ENCODE peak calls at places on chromosomes 11 and 22, in seven cellular contexts. P, V, L, D, K, G and C are unnamed samples.
A peak's percentile ranks its signal among the peaks of the same experiment; 100 is the strongest.

GRCh38 chr11:7573558-7574296 is 59.9 kb downstream of the PPFIBP2 start:
- DNase-seq in P (peak; percentile 82), L (no peak), K (no peak), G (no peak), V (no peak), D (no peak), C (peak; percentile 89)

GRCh38 chr22:44355688-44356070 is 42.9 kb upstream of the SHISAL1 start:
- DNase-seq in G (peak; percentile 17), V (no peak), D (no peak), P (no peak), L (peak; percentile 11), K (no peak), C (no peak)

GRCh38 chr22:24594569-24595120 is 1.8 kb upstream of the LRRC75B start:
- DNase-seq in V (no peak), K (no peak), P (no peak), G (peak; percentile 39), L (peak; percentile 43), D (no peak), C (no peak)

GRCh38 chr11:128625766-128626165 is 38.4 kb upstream of the ETS1 start:
- DNase-seq in K (no peak), L (no peak), G (no peak), D (no peak), P (no peak), V (no peak), C (no peak)

GRCh38 chr22:24107668-24108067 is 73.6 kb upstream of the SUSD2 start:
- DNase-seq in G (peak; percentile 93), K (peak; percentile 38), D (no peak), P (peak; percentile 72), L (peak; percentile 76), V (no peak), C (no peak)

GRCh38 chr22:27581241-27581640 is 220.3 kb downstream of the MN1 start:
- DNase-seq in D (no peak), K (no peak), L (no peak), V (no peak), G (no peak), P (no peak), C (no peak)

GRCh38 chr11:79221417-79222130 is 219.3 kb downstream of the TENM4 start:
- DNase-seq in K (no peak), P (no peak), D (no peak), V (no peak), G (no peak), L (no peak), C (no peak)

GRCh38 chr11:119572481-119573424 is 149.8 kb upstream of the THY1 start:
- DNase-seq in L (no peak), D (no peak), K (no peak), V (no peak), P (no peak), G (no peak), C (no peak)

GRCh38 chr11:119445850-119446249 is 22.9 kb upstream of the THY1 start:
- DNase-seq in L (no peak), D (no peak), K (no peak), G (no peak), V (no peak), P (no peak), C (no peak)

GRCh38 chr11:79294845-79295520 is 145.8 kb downstream of the TENM4 start:
- DNase-seq in L (no peak), D (no peak), V (no peak), K (no peak), G (no peak), P (no peak), C (no peak)

GRCh38 chr22:27416553-27417427 is 384.8 kb downstream of the MN1 start:
- DNase-seq in L (no peak), G (no peak), D (peak; percentile 10), V (no peak), P (no peak), K (no peak), C (no peak)

GRCh38 chr11:39668640-39669039 is 1790.8 kb downstream of the LRRC4C start:
- DNase-seq in K (no peak), L (no peak), D (no peak), G (no peak), V (no peak), P (no peak), C (no peak)

GRCh38 chr11:121645596-121645995 is 192.8 kb upstream of the SORL1-AS1 start:
- DNase-seq in G (no peak), P (no peak), V (no peak), K (no peak), D (no peak), L (no peak), C (no peak)

GRCh38 chr11:134711563-134711962 is 299.5 kb upstream of the B3GAT1 start:
- DNase-seq in V (no peak), P (no peak), L (no peak), G (no peak), D (no peak), K (no peak), C (no peak)

GRCh38 chr11:74493816-74494630 is 499 bp upstream of the LIPT2 start:
- DNase-seq in D (no peak), L (no peak), K (no peak), G (no peak), P (no peak), V (no peak), C (no peak)

GRCh38 chr11:125621995-125622394 is 3.0 kb upstream of the CHEK1 start:
- DNase-seq in D (no peak), V (no peak), K (no peak), G (no peak), P (no peak), L (no peak), C (no peak)

GRCh38 chr11:61671527-61671926 is 8.7 kb upstream of the DAGLA start:
- DNase-seq in P (no peak), K (no peak), D (peak; percentile 42), G (no peak), V (no peak), L (no peak), C (peak; percentile 70)

DNA sequence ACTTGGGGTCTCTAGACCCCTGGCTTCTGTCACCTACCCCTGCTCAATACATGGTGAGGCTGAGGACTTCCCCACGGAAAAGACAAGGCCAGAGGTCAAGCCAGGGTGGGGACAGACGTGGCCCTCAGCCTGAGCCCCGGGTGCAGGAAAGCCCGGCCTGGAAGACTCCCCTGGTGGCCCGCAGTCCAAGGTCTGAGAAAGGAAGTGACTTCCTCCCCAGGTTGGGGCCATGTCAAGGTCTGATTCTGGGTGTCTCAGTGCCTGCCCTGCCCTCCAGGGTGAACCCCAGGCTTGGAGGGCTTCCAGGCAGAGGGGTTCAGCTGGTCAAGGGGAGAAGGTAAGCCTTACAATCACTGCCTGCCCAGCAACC is 3.9 kb downstream of the CTSD start:
- DNase-seq in G (no peak), P (peak; percentile 53), K (no peak), L (no peak), D (no peak), V (no peak), C (no peak)
- H3K36me3 ChIP-seq in G (no peaks in the 10 kb centered on the region), P (peaks cover 10% of the 10 kb centered on the region), K (peaks cover 48% of the 10 kb centered on the region), L (peaks cover 72% of the 10 kb centered on the region), D (no peaks in the 10 kb centered on the region), V (peaks cover 5% of the 10 kb centered on the region), C (no peaks in the 10 kb centered on the region)

GRCh38 chr22:37028692-37029674 is 9.4 kb downstream of the MPST start:
- DNase-seq in D (no peak), P (no peak), K (no peak), L (no peak), V (no peak), G (no peak), C (no peak)

GRCh38 chr22:37032535-37033460 is 13.3 kb downstream of the MPST start:
- DNase-seq in L (peak; percentile 77), P (peak; percentile 90), D (no peak), K (no peak), V (no peak), G (peak; percentile 53), C (peak; percentile 96)

GRCh38 chr22:37032134-37032534 is 12.6 kb downstream of the MPST start:
- DNase-seq in V (no peak), L (no peak), G (no peak), D (no peak), P (no peak), K (no peak), C (no peak)

GRCh38 chr22:37033605-37034430 is 14.3 kb downstream of the MPST start:
- DNase-seq in D (no peak), L (no peak), V (no peak), G (no peak), P (peak; percentile 61), K (no peak), C (peak; percentile 29)

DNA sequence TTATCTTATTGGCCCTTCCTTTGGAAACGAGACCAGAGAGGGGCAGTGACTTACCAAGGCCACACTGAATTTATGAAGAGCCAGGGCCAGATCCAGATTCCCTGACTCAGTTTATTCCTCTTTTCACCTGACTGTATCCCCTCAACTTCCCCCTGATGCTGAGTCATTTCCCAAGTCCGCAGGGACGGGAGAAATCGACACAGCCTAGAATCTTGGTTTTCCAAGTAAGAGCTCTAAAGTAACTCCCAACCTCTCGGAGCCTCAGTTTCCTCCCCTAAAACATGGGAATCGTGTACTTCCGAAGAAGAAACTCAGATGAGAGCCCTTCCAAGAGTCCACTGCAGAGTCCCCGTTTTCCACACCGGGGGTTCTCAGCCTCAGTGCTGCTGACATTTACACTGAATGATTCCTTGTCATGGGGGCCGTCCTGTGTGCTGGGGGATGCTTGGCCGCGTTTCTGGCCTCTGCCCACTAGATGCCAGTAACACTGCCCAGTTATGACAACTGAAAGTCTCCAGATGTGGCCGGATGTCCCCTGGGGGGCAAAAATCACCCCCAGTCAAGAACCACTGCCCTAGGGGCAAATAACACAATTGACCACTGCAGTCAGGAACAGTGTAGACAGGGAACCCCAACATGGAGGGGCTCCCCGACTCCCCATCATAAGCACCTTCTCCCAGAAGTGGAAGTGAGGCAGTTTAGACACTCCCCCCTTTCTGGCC is 11.2 kb downstream of the MPST start:
- DNase-seq in G (no peak), P (no peak), V (no peak), L (no peak), D (no peak), K (no peak), C (no peak)
- TF ChIP-seq CTCF in G (no peak), P (no peak), V (no peak), L (no peak), D (peak; percentile 4), K (no peak), C (no peak)

GRCh38 chr11:12161137-12161536 is 50.7 kb downstream of the MICAL2 start:
- DNase-seq in V (no peak), G (no peak), P (no peak), D (no peak), L (no peak), K (no peak), C (no peak)

GRCh38 chr11:12160680-12161079 is 50.3 kb downstream of the MICAL2 start:
- DNase-seq in P (no peak), D (no peak), V (no peak), L (peak; percentile 51), K (no peak), G (no peak), C (no peak)

GRCh38 chr11:12162652-12163051 is 52.3 kb downstream of the MICAL2 start:
- DNase-seq in G (no peak), P (no peak), L (no peak), V (no peak), K (no peak), D (no peak), C (no peak)

GRCh38 chr11:12163181-12163841 is 52.9 kb downstream of the MICAL2 start:
- DNase-seq in D (peak; percentile 59), K (no peak), P (no peak), V (no peak), G (no peak), L (no peak), C (no peak)

GRCh38 chr11:12161603-12162350 is 51.4 kb downstream of the MICAL2 start:
- DNase-seq in L (no peak), V (no peak), P (no peak), K (no peak), D (no peak), G (no peak), C (no peak)
- H3K4me1 ChIP-seq in L (peaks cover 68% of the 10 kb centered on the region), V (peaks cover 87% of the 10 kb centered on the region), P (peaks cover 75% of the 10 kb centered on the region), K (peaks cover 73% of the 10 kb centered on the region), D (peaks cover 84% of the 10 kb centered on the region), G (peaks cover 17% of the 10 kb centered on the region), C (peaks cover 88% of the 10 kb centered on the region)

GRCh38 chr11:78220218-78221157 is 31.8 kb downstream of the USP35 start:
- DNase-seq in L (no peak), V (no peak), K (no peak), P (no peak), D (no peak), G (no peak), C (no peak)
- H3K36me3 ChIP-seq in L (peaks cover 100% of the 10 kb centered on the region), V (no peaks in the 10 kb centered on the region), K (peaks cover 87% of the 10 kb centered on the region), P (no peaks in the 10 kb centered on the region), D (peaks cover 27% of the 10 kb centered on the region), G (no peaks in the 10 kb centered on the region), C (peaks cover 4% of the 10 kb centered on the region)